ENCODE peak calls at places on chromosomes 3 and 15, in seven cellular contexts. One of them, this sample, is unnamed.

GRCh38 chr3:170487091-170487490 is 68.4 kb downstream of the CLDN11 start:
- DNase-seq in NCI-H187 treated with DMSO at 0.1 percent for 48 hours: no peak
- DNase-seq in A549: no peak
- DNase-seq in GM18507: no peak
- DNase-seq in transverse colon: no peak
- DNase-seq in iris pigment epithelial cell: no peak
- DNase-seq in AG04450: no peak
- DNase-seq in this sample: no peak

GRCh38 chr15:59232476-59232875 is 25.8 kb downstream of the LDHAL6B start:
- DNase-seq in A549: no peak
- DNase-seq in NCI-H187 treated with DMSO at 0.1 percent for 48 hours: no peak
- DNase-seq in iris pigment epithelial cell: peak; percentile 90
- DNase-seq in GM18507: no peak
- DNase-seq in AG04450: peak; percentile 56
- DNase-seq in transverse colon: no peak
- DNase-seq in this sample: no peak

GRCh38 chr15:83556754-83557153 is 97.2 kb upstream of the ADAMTSL3 start:
- DNase-seq in A549: no peak
- DNase-seq in transverse colon: no peak
- DNase-seq in AG04450: no peak
- DNase-seq in iris pigment epithelial cell: no peak
- DNase-seq in NCI-H187 treated with DMSO at 0.1 percent for 48 hours: no peak
- DNase-seq in GM18507: no peak
- DNase-seq in this sample: no peak

GRCh38 chr3:6179761-6180160 is 681.2 kb upstream of the GRM7 start:
- DNase-seq in AG04450: no peak
- DNase-seq in A549: no peak
- DNase-seq in transverse colon: no peak
- DNase-seq in iris pigment epithelial cell: peak; percentile 11
- DNase-seq in NCI-H187 treated with DMSO at 0.1 percent for 48 hours: no peak
- DNase-seq in GM18507: no peak
- DNase-seq in this sample: no peak

GRCh38 chr15:67331676-67332075 is 77.1 kb downstream of the IQCH start:
- DNase-seq in A549: no peak
- DNase-seq in iris pigment epithelial cell: peak; percentile 21
- DNase-seq in transverse colon: no peak
- DNase-seq in NCI-H187 treated with DMSO at 0.1 percent for 48 hours: no peak
- DNase-seq in AG04450: no peak
- DNase-seq in GM18507: no peak
- DNase-seq in this sample: no peak

GRCh38 chr3:135154186-135154585 is 359.1 kb downstream of the EPHB1 start:
- DNase-seq in GM18507: no peak
- DNase-seq in transverse colon: no peak
- DNase-seq in iris pigment epithelial cell: no peak
- DNase-seq in A549: no peak
- DNase-seq in NCI-H187 treated with DMSO at 0.1 percent for 48 hours: no peak
- DNase-seq in AG04450: no peak
- DNase-seq in this sample: no peak

GRCh38 chr3:65432388-65433003 is 606.2 kb downstream of the MAGI1 start:
- DNase-seq in AG04450: no peak
- DNase-seq in NCI-H187 treated with DMSO at 0.1 percent for 48 hours: no peak
- DNase-seq in iris pigment epithelial cell: no peak
- DNase-seq in GM18507: no peak
- DNase-seq in A549: no peak
- DNase-seq in transverse colon: no peak
- DNase-seq in this sample: no peak

GRCh38 chr3:14608298-14608697 is 43.3 kb upstream of the CCDC174 start:
- DNase-seq in A549: no peak
- DNase-seq in iris pigment epithelial cell: no peak
- DNase-seq in NCI-H187 treated with DMSO at 0.1 percent for 48 hours: no peak
- DNase-seq in transverse colon: no peak
- DNase-seq in GM18507: no peak
- DNase-seq in AG04450: no peak
- DNase-seq in this sample: no peak

GRCh38 chr3:146177072-146177936 is 16.3 kb upstream of the PLOD2 start:
- DNase-seq in NCI-H187 treated with DMSO at 0.1 percent for 48 hours: no peak
- DNase-seq in GM18507: no peak
- DNase-seq in AG04450: no peak
- DNase-seq in A549: no peak
- DNase-seq in iris pigment epithelial cell: no peak
- DNase-seq in transverse colon: no peak
- DNase-seq in this sample: no peak

GRCh38 chr3:66386925-66387650 is 113.7 kb downstream of the LRIG1 start:
- DNase-seq in A549: no peak
- DNase-seq in AG04450: no peak
- DNase-seq in transverse colon: no peak
- DNase-seq in GM18507: no peak
- DNase-seq in iris pigment epithelial cell: no peak
- DNase-seq in NCI-H187 treated with DMSO at 0.1 percent for 48 hours: no peak
- DNase-seq in this sample: no peak

GRCh38 chr15:73226064-73226463 is 142.7 kb downstream of the HCN4 start:
- DNase-seq in GM18507: no peak
- DNase-seq in AG04450: no peak
- DNase-seq in transverse colon: no peak
- DNase-seq in A549: no peak
- DNase-seq in NCI-H187 treated with DMSO at 0.1 percent for 48 hours: no peak
- DNase-seq in iris pigment epithelial cell: no peak
- DNase-seq in this sample: no peak

GRCh38 chr15:85792102-85792731 is 2.5 kb downstream of the KLHL25 start:
- DNase-seq in NCI-H187 treated with DMSO at 0.1 percent for 48 hours: no peak
- DNase-seq in iris pigment epithelial cell: no peak
- DNase-seq in transverse colon: no peak
- DNase-seq in GM18507: no peak
- DNase-seq in A549: no peak
- DNase-seq in AG04450: no peak
- DNase-seq in this sample: no peak

GRCh38 chr3:41693799-41694198 is 268.1 kb downstream of the ULK4 start:
- DNase-seq in transverse colon: no peak
- DNase-seq in A549: no peak
- DNase-seq in NCI-H187 treated with DMSO at 0.1 percent for 48 hours: no peak
- DNase-seq in GM18507: no peak
- DNase-seq in AG04450: no peak
- DNase-seq in iris pigment epithelial cell: no peak
- DNase-seq in this sample: no peak

GRCh38 chr3:112818289-112818688 is 28.4 kb downstream of the CD200R1L start:
- DNase-seq in transverse colon: no peak
- DNase-seq in AG04450: no peak
- DNase-seq in A549: no peak
- DNase-seq in iris pigment epithelial cell: peak; percentile 62
- DNase-seq in GM18507: no peak
- DNase-seq in NCI-H187 treated with DMSO at 0.1 percent for 48 hours: no peak
- DNase-seq in this sample: no peak

GRCh38 chr3:36969540-36970432 is 23.1 kb downstream of the EPM2AIP1 start:
- DNase-seq in iris pigment epithelial cell: peak; percentile 91
- DNase-seq in NCI-H187 treated with DMSO at 0.1 percent for 48 hours: peak; percentile 94
- DNase-seq in AG04450: no peak
- DNase-seq in GM18507: peak; percentile 30
- DNase-seq in A549: no peak
- DNase-seq in transverse colon: no peak
- DNase-seq in this sample: no peak

GRCh38 chr3:85228966-85229365 is 270.2 kb downstream of the CADM2 start:
- DNase-seq in A549: no peak
- DNase-seq in GM18507: no peak
- DNase-seq in AG04450: no peak
- DNase-seq in transverse colon: no peak
- DNase-seq in iris pigment epithelial cell: no peak
- DNase-seq in NCI-H187 treated with DMSO at 0.1 percent for 48 hours: no peak
- DNase-seq in this sample: no peak

GRCh38 chr3:112734718-112735350 is 93.9 kb upstream of the CCDC80 start:
- DNase-seq in iris pigment epithelial cell: peak; percentile 71
- DNase-seq in GM18507: peak; percentile 9
- DNase-seq in NCI-H187 treated with DMSO at 0.1 percent for 48 hours: no peak
- DNase-seq in AG04450: peak; percentile 46
- DNase-seq in transverse colon: peak; percentile 52
- DNase-seq in A549: peak; percentile 52
- DNase-seq in this sample: peak; percentile 70

GRCh38 chr3:55434789-55435188 is 52.3 kb downstream of the WNT5A start:
- DNase-seq in A549: no peak
- DNase-seq in iris pigment epithelial cell: peak; percentile 48
- DNase-seq in GM18507: no peak
- DNase-seq in transverse colon: peak; percentile 44
- DNase-seq in AG04450: no peak
- DNase-seq in NCI-H187 treated with DMSO at 0.1 percent for 48 hours: no peak
- DNase-seq in this sample: no peak

GRCh38 chr15:42619641-42620371 is 44.4 kb downstream of the STARD9 start:
- DNase-seq in transverse colon: no peak
- DNase-seq in GM18507: no peak
- DNase-seq in iris pigment epithelial cell: no peak
- DNase-seq in A549: no peak
- DNase-seq in NCI-H187 treated with DMSO at 0.1 percent for 48 hours: no peak
- DNase-seq in AG04450: no peak
- DNase-seq in this sample: no peak

GRCh38 chr3:80771085-80771484 is 990.4 kb downstream of the GBE1 start:
- DNase-seq in AG04450: no peak
- DNase-seq in transverse colon: no peak
- DNase-seq in NCI-H187 treated with DMSO at 0.1 percent for 48 hours: no peak
- DNase-seq in iris pigment epithelial cell: no peak
- DNase-seq in A549: no peak
- DNase-seq in GM18507: no peak
- DNase-seq in this sample: peak; percentile 8

This sample was measured in HuH-7.